ENCODE peak calls at places on chromosomes 2 and 18, in four cellular contexts. I is PC-9, O is hepatocyte, L is GM23338. S is an unnamed sample.

GRCh38 chr2:191866675-191867506 is 20.0 kb upstream of the CAVIN2 start:
- DNase-seq in I (peak; percentile 35), O (peak; percentile 79), L (no peak), S (peak; percentile 96)

GRCh38 chr2:128276878-128277675 is 41.6 kb downstream of the HS6ST1 start:
- DNase-seq in I (no peak), O (no peak), L (no peak), S (no peak)

GRCh38 chr2:236877972-236878371 is 207.7 kb upstream of the COPS8 start:
- DNase-seq in I (no peak), O (no peak), L (no peak), S (no peak)

GRCh38 chr2:88545118-88545517 is 82.1 kb downstream of the EIF2AK3 start:
- DNase-seq in I (no peak), O (no peak), L (peak; percentile 85), S (no peak)

GRCh38 chr2:215870986-215871385 is 142.4 kb downstream of the MREG start:
- DNase-seq in I (no peak), O (no peak), L (peak; percentile 75), S (no peak)

GRCh38 chr2:190618030-190618429 is 30.9 kb upstream of the NAB1 start:
- DNase-seq in I (no peak), O (peak; percentile 15), L (no peak), S (no peak)

GRCh38 chr2:64698668-64699444 is 45.1 kb upstream of the SERTAD2 start:
- DNase-seq in I (no peak), O (peak; percentile 29), L (no peak), S (peak; percentile 80)

GRCh38 chr2:54336136-54336976 is 80.3 kb upstream of the TSPYL6 start:
- DNase-seq in I (no peak), O (no peak), L (no peak), S (peak; percentile 88)

GRCh38 chr2:131035826-131036231 is 57.4 kb downstream of the FAM168B start:
- DNase-seq in I (no peak), O (no peak), L (no peak), S (no peak)

GRCh38 chr2:59249441-59250330 is 1008.6 kb upstream of the FANCL start:
- DNase-seq in I (no peak), O (peak; percentile 6), L (no peak), S (no peak)

GRCh38 chr2:96344011-96344410 is 8.4 kb downstream of the NCAPH start:
- DNase-seq in I (no peak), O (no peak), L (no peak), S (peak; percentile 73)

GRCh38 chr2:238284802-238285515 is 3.5 kb downstream of the PER2 start:
- DNase-seq in I (no peak), O (no peak), L (no peak), S (no peak)

GRCh38 chr2:106139575-106139935 is 54.5 kb downstream of the UXS1 start:
- DNase-seq in I (no peak), O (no peak), L (no peak), S (no peak)

GRCh38 chr18:66048404-66048803 is 297.6 kb downstream of the CDH7 start:
- DNase-seq in I (no peak), O (no peak), L (no peak), S (peak; percentile 7)

GRCh38 chr18:58180738-58181353 is 136.8 kb downstream of the NEDD4L start:
- DNase-seq in I (peak; percentile 52), O (peak; percentile 65), L (peak; percentile 73), S (no peak)

GRCh38 chr2:184765048-184765881 is 166.9 kb downstream of the ZNF804A start:
- DNase-seq in I (no peak), O (no peak), L (peak; percentile 3), S (no peak)

GRCh38 chr18:68330658-68331057 is 384.2 kb downstream of the TMX3 start:
- DNase-seq in I (no peak), O (no peak), L (no peak), S (no peak)

GRCh38 chr2:206915136-206915535 is 24.2 kb upstream of the CPO start:
- DNase-seq in I (no peak), O (peak; percentile 74), L (no peak), S (peak; percentile 84)

GRCh38 chr2:161992526-161992925 is 81.5 kb downstream of the DPP4 start:
- DNase-seq in I (no peak), O (no peak), L (no peak), S (no peak)

GRCh38 chr2:164932377-164932776 is 22.9 kb downstream of the SLC38A11 start:
- DNase-seq in I (no peak), O (no peak), L (no peak), S (no peak)

GRCh38 chr18:59881728-59882685 is 17.8 kb upstream of the PMAIP1 start:
- DNase-seq in I (peak; percentile 50), O (peak; percentile 57), L (no peak), S (no peak)

GRCh38 chr2:8355046-8355445 is 326.8 kb upstream of the ID2 start:
- DNase-seq in I (no peak), O (no peak), L (no peak), S (peak; percentile 51)

GRCh38 chr2:141065042-141065441 is 1065.8 kb downstream of the LRP1B start:
- DNase-seq in I (no peak), O (no peak), L (no peak), S (no peak)

GRCh38 chr2:29920130-29920577 is 1.2 kb downstream of the ALK start:
- DNase-seq in I (no peak), O (peak; percentile 87), L (peak; percentile 91), S (peak; percentile 13)

GRCh38 chr2:20565623-20566236 is 85.2 kb downstream of the HS1BP3 start:
- DNase-seq in I (peak; percentile 25), O (no peak), L (no peak), S (peak; percentile 34)

GRCh38 chr2:236964291-236964690 is 121.4 kb upstream of the COPS8 start:
- DNase-seq in I (no peak), O (no peak), L (no peak), S (no peak)

GRCh38 chr2:10039658-10040410 is 3.5 kb upstream of the KLF11 start:
- DNase-seq in I (no peak), O (no peak), L (no peak), S (peak; percentile 36)

GRCh38 chr2:121640380-121641326 is 8.6 kb downstream of the CLASP1 start:
- DNase-seq in I (no peak), O (no peak), L (no peak), S (no peak)
- H4K20me1 ChIP-seq in I (peaks cover 19% of the 10 kb centered on the region), O (peaks cover 27% of the 10 kb centered on the region), L (peaks cover 31% of the 10 kb centered on the region), S (no peaks in the 10 kb centered on the region)

DNA sequence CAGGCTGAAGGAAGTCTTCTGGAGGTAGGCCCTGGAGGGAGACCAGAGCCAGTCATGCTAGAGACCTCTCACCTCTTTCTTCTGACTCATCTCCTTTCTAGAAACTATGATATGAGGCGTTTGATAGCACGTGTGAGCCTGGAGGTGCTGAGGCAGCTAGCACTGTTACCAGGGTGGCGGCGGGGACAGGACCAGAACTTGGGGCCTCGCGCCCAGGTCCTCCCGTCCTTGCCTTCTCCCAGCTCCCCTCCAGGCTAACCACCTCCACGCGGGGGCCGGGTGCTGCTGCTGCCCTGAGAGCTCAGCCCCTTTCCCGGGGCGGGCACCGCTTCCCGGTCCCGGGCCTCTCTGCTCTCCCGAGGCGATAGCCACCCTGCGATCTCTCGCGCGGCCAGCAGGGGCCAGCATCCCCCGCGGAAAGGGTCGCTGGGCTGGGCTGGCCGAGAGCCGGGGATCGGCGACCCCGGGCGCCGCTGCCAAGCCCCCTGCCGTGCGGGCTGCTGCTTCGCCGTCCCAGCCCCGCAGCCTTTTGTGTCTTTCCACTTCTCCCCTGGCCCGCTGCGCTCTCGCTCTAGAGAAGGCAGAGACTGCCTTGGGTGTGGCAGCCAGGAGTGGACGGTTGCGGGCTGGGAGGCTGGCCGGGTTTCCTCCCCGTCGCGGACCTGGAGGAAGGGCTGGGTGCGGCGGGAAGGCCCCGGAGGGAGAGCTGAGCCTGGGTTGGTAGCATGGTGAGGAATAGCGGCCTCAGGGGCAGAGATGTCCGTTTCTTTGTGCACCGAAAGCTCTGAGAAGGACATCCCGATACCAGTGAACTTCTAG is 49.1 kb downstream of the TMEM17 start:
- DNase-seq in I (peak; percentile 88), O (peak; percentile 85), L (peak; percentile 90), S (peak; percentile 57)
- TF ChIP-seq EZH2 in I (no peak), O (no peak), L (no peak), S (no peak)

GRCh38 chr2:109399061-109399460 is 214.7 kb downstream of the SEPTIN10 start:
- DNase-seq in I (no peak), O (no peak), L (no peak), S (peak; percentile 39)
- H4K20me1 ChIP-seq in I (no peaks in the 10 kb centered on the region), O (no peaks in the 10 kb centered on the region), L (no peaks in the 10 kb centered on the region), S (no peaks in the 10 kb centered on the region)

DNA sequence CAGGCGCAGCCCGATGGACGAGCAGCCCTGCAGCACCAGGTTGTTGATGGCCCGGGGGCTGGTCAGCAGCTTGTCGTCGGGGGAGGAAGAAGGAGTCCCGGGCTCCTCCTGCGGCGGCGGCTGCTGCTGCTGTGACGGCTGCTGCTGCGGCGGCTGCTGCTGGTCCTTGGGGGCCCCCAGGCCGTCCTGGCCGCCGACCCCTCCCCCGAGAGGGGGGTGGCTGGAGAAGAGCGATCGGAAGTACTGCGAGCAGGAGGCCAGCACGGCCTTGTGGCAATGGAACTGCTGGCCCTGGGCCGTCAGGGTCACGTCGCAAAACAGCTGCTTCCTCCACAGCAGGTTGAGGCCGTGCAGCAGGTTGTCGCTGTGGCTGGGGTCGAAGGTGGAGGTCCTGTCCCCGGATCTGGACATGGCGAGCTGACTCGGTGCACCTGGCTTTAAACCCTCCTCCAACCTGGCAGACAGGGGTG is 2.6 kb downstream of the KLHL14 start:
- DNase-seq in I (no peak), O (peak; percentile 7), L (no peak), S (no peak)
- TF ChIP-seq EZH2 in I (no peak), O (no peak), L (peak; percentile 40), S (no peak)